ENCODE peak calls at places on chromosomes 7 and 10, in five cellular contexts. One of them, this sample, is unnamed. For H3K9me3, the result is how much of the 10 kb centered on the place peaks cover.

GRCh38 chr7:30003098-30003497 is 13.5 kb upstream of the SCRN1 start:
- DNase-seq in CD8-positive, alpha-beta T cell: no peak
- DNase-seq in AG04450: no peak
- DNase-seq in IMR-90: no peak
- DNase-seq in naive thymus-derived CD4-positive, alpha-beta T cell: no peak
- DNase-seq in this sample: no peak

GRCh38 chr10:1715821-1716220 is 21.5 kb downstream of the ADARB2 start:
- DNase-seq in naive thymus-derived CD4-positive, alpha-beta T cell: no peak
- DNase-seq in AG04450: no peak
- DNase-seq in CD8-positive, alpha-beta T cell: no peak
- DNase-seq in IMR-90: no peak
- DNase-seq in this sample: no peak

GRCh38 chr10:49407552-49408137 is 11.8 kb upstream of the DRGX start:
- DNase-seq in AG04450: peak
- DNase-seq in IMR-90: peak
- DNase-seq in naive thymus-derived CD4-positive, alpha-beta T cell: peak
- DNase-seq in CD8-positive, alpha-beta T cell: peak
- DNase-seq in this sample: peak

GRCh38 chr10:125189162-125189561 is 28.8 kb upstream of the CTBP2 start:
- DNase-seq in CD8-positive, alpha-beta T cell: no peak
- DNase-seq in IMR-90: no peak
- DNase-seq in naive thymus-derived CD4-positive, alpha-beta T cell: no peak
- DNase-seq in AG04450: no peak
- DNase-seq in this sample: no peak

GRCh38 chr7:150903627-150904026 is 51.3 kb downstream of the AOC1 start:
- DNase-seq in AG04450: peak
- DNase-seq in CD8-positive, alpha-beta T cell: no peak
- DNase-seq in IMR-90: peak
- DNase-seq in naive thymus-derived CD4-positive, alpha-beta T cell: no peak
- DNase-seq in this sample: no peak

GRCh38 chr7:91940171-91940570 is 491 bp upstream of the AKAP9 start:
- DNase-seq in CD8-positive, alpha-beta T cell: peak
- DNase-seq in AG04450: no peak
- DNase-seq in IMR-90: no peak
- DNase-seq in naive thymus-derived CD4-positive, alpha-beta T cell: peak
- DNase-seq in this sample: no peak

GRCh38 chr7:130875265-130875741 is 141.3 kb upstream of the KLF14 start:
- DNase-seq in AG04450: no peak
- DNase-seq in CD8-positive, alpha-beta T cell: no peak
- DNase-seq in IMR-90: peak
- DNase-seq in naive thymus-derived CD4-positive, alpha-beta T cell: peak
- DNase-seq in this sample: peak

GRCh38 chr7:15687645-15688025 is 1.2 kb upstream of the MEOX2 start:
- DNase-seq in AG04450: no peak
- DNase-seq in CD8-positive, alpha-beta T cell: no peak
- DNase-seq in naive thymus-derived CD4-positive, alpha-beta T cell: no peak
- DNase-seq in IMR-90: no peak
- DNase-seq in this sample: no peak

GRCh38 chr7:94087664-94088352 is 83.7 kb upstream of the BET1 start:
- DNase-seq in AG04450: peak
- DNase-seq in IMR-90: peak
- DNase-seq in CD8-positive, alpha-beta T cell: no peak
- DNase-seq in naive thymus-derived CD4-positive, alpha-beta T cell: peak
- DNase-seq in this sample: peak

GRCh38 chr7:46932656-46933424 is 649.1 kb downstream of the TNS3 start:
- DNase-seq in naive thymus-derived CD4-positive, alpha-beta T cell: no peak
- DNase-seq in AG04450: peak
- DNase-seq in IMR-90: peak
- DNase-seq in CD8-positive, alpha-beta T cell: no peak
- DNase-seq in this sample: no peak

GRCh38 chr7:12423995-12424745 is 20.5 kb upstream of the VWDE start:
- DNase-seq in CD8-positive, alpha-beta T cell: no peak
- DNase-seq in IMR-90: no peak
- DNase-seq in AG04450: no peak
- DNase-seq in naive thymus-derived CD4-positive, alpha-beta T cell: no peak
- DNase-seq in this sample: no peak

GRCh38 chr10:11936389-11937152 is 106.0 kb downstream of the UPF2 start:
- DNase-seq in IMR-90: no peak
- DNase-seq in CD8-positive, alpha-beta T cell: no peak
- DNase-seq in naive thymus-derived CD4-positive, alpha-beta T cell: no peak
- DNase-seq in AG04450: no peak
- DNase-seq in this sample: no peak

GRCh38 chr10:13270877-13271551 is 28.9 kb downstream of the PHYH start:
- DNase-seq in IMR-90: peak
- DNase-seq in AG04450: no peak
- DNase-seq in CD8-positive, alpha-beta T cell: no peak
- DNase-seq in naive thymus-derived CD4-positive, alpha-beta T cell: no peak
- DNase-seq in this sample: no peak

GRCh38 chr10:35459449-35459847 is 123.1 kb downstream of the CCNY start:
- DNase-seq in CD8-positive, alpha-beta T cell: no peak
- DNase-seq in naive thymus-derived CD4-positive, alpha-beta T cell: no peak
- DNase-seq in AG04450: no peak
- DNase-seq in IMR-90: no peak
- DNase-seq in this sample: no peak

GRCh38 chr7:1505731-1506550 is 1.8 kb upstream of the INTS1 start:
- DNase-seq in CD8-positive, alpha-beta T cell: no peak
- DNase-seq in AG04450: no peak
- DNase-seq in naive thymus-derived CD4-positive, alpha-beta T cell: no peak
- DNase-seq in IMR-90: no peak
- DNase-seq in this sample: no peak

GRCh38 chr10:35464805-35465456 is 128.6 kb downstream of the CCNY start:
- DNase-seq in naive thymus-derived CD4-positive, alpha-beta T cell: no peak
- DNase-seq in AG04450: no peak
- DNase-seq in IMR-90: peak
- DNase-seq in CD8-positive, alpha-beta T cell: no peak
- DNase-seq in this sample: no peak

GRCh38 chr7:81211617-81212016 is 292.8 kb upstream of the SEMA3C start:
- DNase-seq in AG04450: no peak
- DNase-seq in naive thymus-derived CD4-positive, alpha-beta T cell: no peak
- DNase-seq in IMR-90: peak
- DNase-seq in CD8-positive, alpha-beta T cell: no peak
- DNase-seq in this sample: no peak

GRCh38 chr10:35910234-35910633 is 268.1 kb upstream of the FZD8 start:
- DNase-seq in CD8-positive, alpha-beta T cell: no peak
- DNase-seq in naive thymus-derived CD4-positive, alpha-beta T cell: no peak
- DNase-seq in IMR-90: peak
- DNase-seq in AG04450: peak
- DNase-seq in this sample: no peak

GRCh38 chr7:23594879-23595604 is 2.1 kb upstream of the CCDC126 start:
- DNase-seq in CD8-positive, alpha-beta T cell: no peak
- DNase-seq in naive thymus-derived CD4-positive, alpha-beta T cell: no peak
- DNase-seq in IMR-90: no peak
- DNase-seq in AG04450: no peak
- DNase-seq in this sample: no peak

GRCh38 chr7:98051118-98051744 is 55.4 kb upstream of the LMTK2 start:
- DNase-seq in AG04450: no peak
- DNase-seq in IMR-90: no peak
- DNase-seq in naive thymus-derived CD4-positive, alpha-beta T cell: peak
- DNase-seq in CD8-positive, alpha-beta T cell: peak
- DNase-seq in this sample: peak

GRCh38 chr10:109191823-109192222 is 731.5 kb downstream of the XPNPEP1 start:
- DNase-seq in CD8-positive, alpha-beta T cell: no peak
- DNase-seq in naive thymus-derived CD4-positive, alpha-beta T cell: no peak
- DNase-seq in IMR-90: no peak
- DNase-seq in AG04450: no peak
- DNase-seq in this sample: no peak

GRCh38 chr7:127927339-127927679 is 103.9 kb downstream of the LRRC4 start:
- DNase-seq in naive thymus-derived CD4-positive, alpha-beta T cell: no peak
- DNase-seq in AG04450: no peak
- DNase-seq in IMR-90: peak
- DNase-seq in CD8-positive, alpha-beta T cell: no peak
- DNase-seq in this sample: no peak

GRCh38 chr10:16193241-16193640 is 243.6 kb upstream of the PTER start:
- DNase-seq in naive thymus-derived CD4-positive, alpha-beta T cell: no peak
- DNase-seq in AG04450: no peak
- DNase-seq in CD8-positive, alpha-beta T cell: no peak
- DNase-seq in IMR-90: no peak
- DNase-seq in this sample: no peak

GRCh38 chr7:153475240-153475639 is 577.0 kb upstream of the DPP6 start:
- DNase-seq in AG04450: no peak
- DNase-seq in naive thymus-derived CD4-positive, alpha-beta T cell: no peak
- DNase-seq in IMR-90: no peak
- DNase-seq in CD8-positive, alpha-beta T cell: no peak
- DNase-seq in this sample: no peak

GRCh38 chr7:153470004-153470671 is 582.1 kb upstream of the DPP6 start:
- DNase-seq in AG04450: no peak
- DNase-seq in IMR-90: no peak
- DNase-seq in naive thymus-derived CD4-positive, alpha-beta T cell: no peak
- DNase-seq in CD8-positive, alpha-beta T cell: no peak
- DNase-seq in this sample: no peak

GRCh38 chr7:153472516-153472915 is 579.7 kb upstream of the DPP6 start:
- DNase-seq in AG04450: no peak
- DNase-seq in CD8-positive, alpha-beta T cell: no peak
- DNase-seq in IMR-90: no peak
- DNase-seq in naive thymus-derived CD4-positive, alpha-beta T cell: no peak
- DNase-seq in this sample: no peak

GRCh38 chr7:153476166-153476565 is 576.0 kb upstream of the DPP6 start:
- DNase-seq in IMR-90: no peak
- DNase-seq in CD8-positive, alpha-beta T cell: no peak
- DNase-seq in AG04450: no peak
- DNase-seq in naive thymus-derived CD4-positive, alpha-beta T cell: no peak
- DNase-seq in this sample: no peak

DNA sequence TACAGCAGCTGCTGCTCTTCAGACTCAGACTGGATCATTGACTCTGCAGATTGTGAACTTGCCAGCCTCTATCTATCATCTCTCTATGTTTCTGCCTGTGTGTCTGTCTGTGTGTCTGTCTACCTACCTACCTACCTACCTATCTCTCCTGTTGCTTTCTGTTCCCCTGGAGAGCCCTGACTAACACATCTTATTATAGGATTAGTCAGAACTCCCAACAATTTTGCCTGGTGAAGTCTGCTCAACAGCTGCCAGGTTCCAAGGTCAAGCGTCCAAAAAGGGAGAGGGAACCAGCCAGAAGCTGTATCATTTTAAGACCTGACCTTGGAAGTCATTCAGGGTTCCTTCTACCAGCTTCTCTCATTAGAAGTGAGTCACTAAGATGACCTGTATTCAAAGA is 579.0 kb upstream of the DPP6 start:
- DNase-seq in naive thymus-derived CD4-positive, alpha-beta T cell: no peak
- DNase-seq in CD8-positive, alpha-beta T cell: no peak
- DNase-seq in AG04450: no peak
- DNase-seq in IMR-90: no peak
- DNase-seq in this sample: no peak
- H3K9me3 ChIP-seq in naive thymus-derived CD4-positive, alpha-beta T cell: under half
- H3K9me3 ChIP-seq in CD8-positive, alpha-beta T cell: under half
- H3K9me3 ChIP-seq in AG04450: under half
- H3K9me3 ChIP-seq in IMR-90: under half
- H3K9me3 ChIP-seq in this sample: under half

DNA sequence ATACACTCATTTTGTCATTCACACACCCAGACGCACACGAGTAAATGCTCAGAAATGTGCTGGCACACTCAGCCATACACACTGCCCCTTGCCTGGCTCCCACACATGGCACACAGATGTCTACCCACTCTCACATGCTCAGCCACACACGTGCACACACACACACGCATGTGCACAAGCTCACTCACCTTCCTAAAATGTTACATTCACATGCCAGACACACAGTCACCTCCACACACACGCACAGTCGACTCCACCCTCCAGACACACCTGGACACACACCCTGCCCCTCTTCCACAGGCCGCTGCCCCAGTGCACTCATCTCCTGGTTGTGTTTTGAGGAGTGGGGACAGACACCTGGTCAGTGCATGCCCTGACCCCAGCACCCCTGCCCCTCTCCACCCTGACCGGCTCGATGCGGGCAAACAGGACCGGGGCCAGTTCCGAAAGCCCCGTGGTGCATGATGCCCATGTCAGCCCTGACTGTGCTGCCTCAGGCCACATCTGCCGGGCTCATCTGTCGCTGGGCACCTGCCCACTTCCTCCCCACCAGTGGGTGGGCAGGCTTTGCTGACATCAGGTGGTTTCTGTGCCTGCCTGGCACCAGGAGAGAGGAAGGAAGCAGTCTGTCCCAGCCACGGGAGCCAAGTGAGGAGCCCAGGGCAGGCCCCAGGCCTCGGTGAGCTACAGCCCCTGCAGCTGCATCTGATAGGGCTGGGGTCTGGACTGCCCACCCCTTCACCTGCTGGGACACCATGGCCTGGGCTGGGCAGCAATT is 84.9 kb upstream of the ZNF716 start:
- DNase-seq in naive thymus-derived CD4-positive, alpha-beta T cell: no peak
- DNase-seq in CD8-positive, alpha-beta T cell: no peak
- DNase-seq in IMR-90: no peak
- DNase-seq in AG04450: no peak
- DNase-seq in this sample: no peak
- H3K9me3 ChIP-seq in naive thymus-derived CD4-positive, alpha-beta T cell: under half
- H3K9me3 ChIP-seq in CD8-positive, alpha-beta T cell: under half
- H3K9me3 ChIP-seq in IMR-90: under half
- H3K9me3 ChIP-seq in AG04450: half or more
- H3K9me3 ChIP-seq in this sample: under half

GRCh38 chr7:154480817-154481216 is 428.6 kb downstream of the DPP6 start:
- DNase-seq in CD8-positive, alpha-beta T cell: no peak
- DNase-seq in IMR-90: no peak
- DNase-seq in AG04450: no peak
- DNase-seq in naive thymus-derived CD4-positive, alpha-beta T cell: no peak
- DNase-seq in this sample: no peak

GRCh38 chr7:154484406-154484805 is 432.2 kb downstream of the DPP6 start:
- DNase-seq in IMR-90: no peak
- DNase-seq in AG04450: no peak
- DNase-seq in naive thymus-derived CD4-positive, alpha-beta T cell: no peak
- DNase-seq in CD8-positive, alpha-beta T cell: no peak
- DNase-seq in this sample: no peak

GRCh38 chr7:154484943-154485342 is 432.7 kb downstream of the DPP6 start:
- DNase-seq in AG04450: no peak
- DNase-seq in CD8-positive, alpha-beta T cell: no peak
- DNase-seq in naive thymus-derived CD4-positive, alpha-beta T cell: no peak
- DNase-seq in IMR-90: no peak
- DNase-seq in this sample: no peak

DNA sequence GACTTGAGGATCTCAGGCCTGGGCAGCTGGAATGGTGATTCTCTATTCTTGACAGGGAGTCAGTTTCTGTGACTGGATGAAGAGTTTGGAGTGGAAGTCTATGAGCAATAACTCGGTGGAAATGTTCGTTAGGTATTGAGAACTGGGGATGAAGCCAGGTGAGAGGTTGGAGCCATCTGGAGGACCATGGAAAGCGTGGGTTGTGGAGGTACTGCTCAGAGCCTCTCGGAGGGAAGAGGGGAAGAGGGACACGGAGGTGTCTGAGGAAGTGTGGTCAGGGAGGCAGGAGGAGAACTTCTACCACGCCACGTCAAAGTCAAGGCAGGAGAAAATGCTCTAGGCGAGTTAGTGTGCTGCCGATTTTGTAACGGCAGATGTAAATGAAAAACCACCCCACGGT is 430.7 kb downstream of the DPP6 start:
- DNase-seq in IMR-90: no peak
- DNase-seq in naive thymus-derived CD4-positive, alpha-beta T cell: no peak
- DNase-seq in CD8-positive, alpha-beta T cell: no peak
- DNase-seq in AG04450: no peak
- DNase-seq in this sample: no peak
- H3K9me3 ChIP-seq in IMR-90: under half
- H3K9me3 ChIP-seq in naive thymus-derived CD4-positive, alpha-beta T cell: under half
- H3K9me3 ChIP-seq in CD8-positive, alpha-beta T cell: under half
- H3K9me3 ChIP-seq in AG04450: half or more
- H3K9me3 ChIP-seq in this sample: under half

DNA sequence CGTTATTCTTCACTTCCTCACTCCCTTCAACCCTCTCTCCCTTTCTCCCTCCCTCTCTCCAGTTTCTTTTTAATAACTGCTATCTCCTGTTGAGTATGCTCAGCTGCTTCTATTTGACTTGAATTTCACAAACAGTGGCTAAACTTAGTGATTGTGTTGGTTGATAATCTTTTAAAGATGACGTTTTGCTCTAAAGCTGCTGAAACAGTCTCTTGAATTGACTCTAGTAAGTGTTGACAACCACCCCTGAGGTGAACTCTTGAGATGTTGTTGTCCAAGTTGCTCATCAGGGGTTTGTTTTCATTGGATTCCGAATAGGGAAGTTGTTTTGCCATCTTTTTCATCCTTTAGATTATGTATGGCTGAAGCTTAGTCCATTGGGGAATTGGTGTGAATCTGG is 176.2 kb downstream of the TWIST1 start:
- DNase-seq in IMR-90: no peak
- DNase-seq in CD8-positive, alpha-beta T cell: no peak
- DNase-seq in AG04450: no peak
- DNase-seq in naive thymus-derived CD4-positive, alpha-beta T cell: no peak
- DNase-seq in this sample: no peak
- H3K9me3 ChIP-seq in IMR-90: under half
- H3K9me3 ChIP-seq in CD8-positive, alpha-beta T cell: under half
- H3K9me3 ChIP-seq in AG04450: under half
- H3K9me3 ChIP-seq in naive thymus-derived CD4-positive, alpha-beta T cell: under half
- H3K9me3 ChIP-seq in this sample: under half